ENCODE peak calls at places on chromosome 19, in ten cellular contexts. W is kidney; K is GM12891; F is adipocyte; J is activated naive CD4-positive, alpha-beta T cell treated with anti-CD3 and anti-CD28 coated beads, Interleukin-2, amount 10 ng/mL, durations not matched to agents 7 days and 5 days; U is stimulated activated CD8-positive, alpha-beta memory T cell treated with anti-CD3 and anti-CD28 coated beads, Interleukin-7, amount 100 ng/mL, for 48 hours; X is MG63; E is frontal cortex; Z is IMR-90; H is hepatocyte. A is an unnamed sample.

GRCh38 chr19:2339644-2340310 is 11.3 kb downstream of the SPPL2B start:
- DNase-seq in J (no peak), F (no peak), U (no peak), W (peak), X (no peak), E (no peak), K (no peak), Z (no peak), H (no peak), A (no peak)

GRCh38 chr19:49861541-49862410 is 5.6 kb downstream of the PNKP start:
- DNase-seq in H (no peak), E (no peak), J (no peak), F (no peak), U (no peak), W (peak), K (no peak), Z (no peak), X (no peak), A (peak)

GRCh38 chr19:31658993-31659896 is 310.0 kb upstream of the TSHZ3 start:
- DNase-seq in U (no peak), J (no peak), X (no peak), F (no peak), W (no peak), E (no peak), K (no peak), Z (no peak), H (no peak), A (no peak)

GRCh38 chr19:18869781-18870530 is 26.0 kb downstream of the CERS1 start:
- DNase-seq in W (no peak), J (no peak), X (no peak), Z (no peak), F (no peak), U (no peak), H (no peak), E (no peak), K (no peak), A (no peak)

GRCh38 chr19:55146078-55146647 is 2.8 kb downstream of the TNNT1 start:
- DNase-seq in U (no peak), H (no peak), E (no peak), J (peak), X (no peak), F (peak), K (peak), Z (no peak), W (no peak), A (no peak)

GRCh38 chr19:46404884-46405658 is 8.3 kb downstream of the CCDC8 start:
- DNase-seq in K (no peak), F (no peak), J (no peak), U (no peak), X (no peak), Z (no peak), E (no peak), H (peak), W (peak), A (no peak)

GRCh38 chr19:58203814-58204475 is 21.1 kb downstream of the ZNF274 start:
- DNase-seq in U (no peak), K (no peak), X (no peak), H (no peak), E (no peak), F (no peak), Z (no peak), W (no peak), J (no peak), A (no peak)

GRCh38 chr19:58396691-58397532 is 1.5 kb downstream of the RNF225 start:
- DNase-seq in Z (no peak), F (no peak), U (no peak), E (no peak), X (no peak), J (no peak), W (peak), H (no peak), K (no peak), A (no peak)

GRCh38 chr19:17339088-17339741 is 1.9 kb downstream of the GTPBP3 start:
- DNase-seq in U (no peak), W (no peak), X (no peak), F (no peak), Z (no peak), E (no peak), J (peak), H (no peak), K (no peak), A (no peak)

GRCh38 chr19:12801466-12802266 is at the start of the genes PRDX2 and THSD8:
- DNase-seq in E (peak), U (peak), J (peak), X (peak), W (peak), Z (peak), K (peak), F (peak), H (peak), A (peak)

GRCh38 chr19:13600802-13601201 is 94.5 kb upstream of the CACNA1A start:
- DNase-seq in K (no peak), H (no peak), Z (no peak), W (no peak), F (no peak), J (no peak), X (no peak), U (no peak), E (no peak), A (no peak)

GRCh38 chr19:17616961-17617806 is 61.7 kb downstream of the COLGALT1 start:
- DNase-seq in K (no peak), W (no peak), F (no peak), E (no peak), U (no peak), Z (peak), J (no peak), X (peak), H (peak), A (no peak)

GRCh38 chr19:47309608-47310007 is at the start of gene C5AR1:
- DNase-seq in H (no peak), E (no peak), X (no peak), Z (no peak), J (no peak), K (no peak), U (no peak), W (no peak), F (no peak), A (peak)

A was measured in posterior vena cava.